ENCODE peak calls at places on chromosomes 2 and 18, in seven cellular contexts. D, I, O, H, W, T and L are unnamed samples.
A peak's percentile ranks its signal among the peaks of the same experiment; 100 is the strongest.

GRCh38 chr2:137987011-137987410 is 22.7 kb downstream of the HNMT start:
- DNase-seq in D (no peak), I (no peak), O (no peak), H (no peak), W (no peak), T (no peak), L (no peak)

GRCh38 chr2:44931177-44931795 is 10.2 kb upstream of the SIX3 start:
- DNase-seq in D (no peak), I (no peak), O (no peak), H (no peak), W (no peak), T (no peak), L (no peak)

GRCh38 chr2:106159867-106160785 is 34.0 kb downstream of the UXS1 start:
- DNase-seq in D (peak; percentile 55), I (no peak), O (no peak), H (no peak), W (no peak), T (no peak), L (no peak)

GRCh38 chr18:52237551-52237950 is 102.4 kb upstream of the DCC start:
- DNase-seq in D (no peak), I (no peak), O (no peak), H (peak; percentile 84), W (peak; percentile 35), T (no peak), L (no peak)

GRCh38 chr2:8606226-8606625 is 75.6 kb upstream of the ID2 start:
- DNase-seq in D (no peak), I (no peak), O (no peak), H (no peak), W (no peak), T (no peak), L (no peak)

GRCh38 chr2:151363709-151364108 is 6.3 kb downstream of the TNFAIP6 start:
- DNase-seq in D (peak; percentile 7), I (no peak), O (peak; percentile 58), H (no peak), W (peak; percentile 80), T (no peak), L (no peak)

GRCh38 chr18:2302628-2303516 is 268.4 kb downstream of the METTL4 start:
- DNase-seq in D (no peak), I (no peak), O (no peak), H (peak; percentile 39), W (peak; percentile 73), T (no peak), L (no peak)

GRCh38 chr2:163878718-163879117 is 142.9 kb upstream of the FIGN start:
- DNase-seq in D (no peak), I (no peak), O (peak; percentile 16), H (no peak), W (peak; percentile 45), T (peak; percentile 29), L (no peak)

GRCh38 chr2:218857371-218858137 is 2.1 kb upstream of the WNT6 start:
- DNase-seq in D (no peak), I (no peak), O (no peak), H (no peak), W (no peak), T (no peak), L (no peak)

GRCh38 chr2:27400348-27401135 is 8.8 kb downstream of the PPM1G start:
- DNase-seq in D (no peak), I (no peak), O (no peak), H (no peak), W (no peak), T (no peak), L (no peak)

GRCh38 chr18:60965856-60966255 is 367.4 kb upstream of the CDH20 start:
- DNase-seq in D (no peak), I (no peak), O (no peak), H (no peak), W (no peak), T (no peak), L (no peak)

GRCh38 chr2:17620280-17620679 is 79.8 kb downstream of the VSNL1 start:
- DNase-seq in D (no peak), I (no peak), O (no peak), H (no peak), W (peak; percentile 34), T (no peak), L (no peak)

GRCh38 chr18:37721544-37722302 is 156.1 kb upstream of the CELF4 start:
- DNase-seq in D (no peak), I (no peak), O (no peak), H (no peak), W (no peak), T (no peak), L (no peak)